ENCODE peak calls at places on chromosomes 5 and 9, in five cellular contexts. V is GM12891, W is spleen, B is sigmoid colon, Z is ovary. R is an unnamed sample.

GRCh38 chr9:116496167-116496566 is 190.9 kb upstream of the TRIM32 start:
- DNase-seq in V (no peak), W (no peak), B (no peak), Z (no peak), R (no peak)

GRCh38 chr9:127682351-127683136 is 24.2 kb upstream of the CFAP157 start:
- DNase-seq in V (no peak), W (no peak), B (no peak), Z (no peak), R (no peak)

GRCh38 chr5:8396756-8397155 is 527.8 kb downstream of the MTRR start:
- DNase-seq in V (no peak), W (no peak), B (no peak), Z (no peak), R (no peak)

GRCh38 chr5:115932991-115933390 is 29.3 kb upstream of the LVRN start:
- DNase-seq in V (no peak), W (no peak), B (no peak), Z (no peak), R (no peak)

GRCh38 chr5:17132444-17133083 is 84.9 kb upstream of the BASP1 start:
- DNase-seq in V (peak; percentile 8), W (no peak), B (no peak), Z (no peak), R (no peak)

GRCh38 chr9:5438301-5439162 is 807 bp upstream of the PLGRKT start:
- DNase-seq in V (no peak), W (peak; percentile 81), B (no peak), Z (no peak), R (no peak)

GRCh38 chr5:1343315-1343751 is 1.6 kb downstream of the CLPTM1L start:
- DNase-seq in V (no peak), W (peak; percentile 74), B (no peak), Z (no peak), R (no peak)

GRCh38 chr9:95762322-95762721 is 113.2 kb upstream of the ERCC6L2 start:
- DNase-seq in V (no peak), W (no peak), B (no peak), Z (no peak), R (no peak)

GRCh38 chr9:126604059-126604685 is 9.6 kb upstream of the LMX1B start:
- DNase-seq in V (no peak), W (no peak), B (no peak), Z (no peak), R (peak; percentile 69)

GRCh38 chr5:143641549-143641955 is 170.4 kb upstream of the HMHB1 start:
- DNase-seq in V (no peak), W (no peak), B (no peak), Z (no peak), R (no peak)

GRCh38 chr5:56346044-56346710 is 113.0 kb upstream of the ANKRD55 start:
- DNase-seq in V (no peak), W (no peak), B (no peak), Z (no peak), R (no peak)

GRCh38 chr5:176387384-176387925 is 943 bp downstream of the NOP16 start:
- DNase-seq in V (no peak), W (peak; percentile 20), B (no peak), Z (no peak), R (no peak)

GRCh38 chr5:53362521-53362941 is 117.9 kb upstream of the FST start:
- DNase-seq in V (no peak), W (no peak), B (no peak), Z (no peak), R (no peak)

GRCh38 chr5:98460536-98460935 is 312.9 kb upstream of the RGMB start:
- DNase-seq in V (no peak), W (no peak), B (no peak), Z (no peak), R (no peak)

GRCh38 chr9:33192493-33193245 is 25.5 kb upstream of the B4GALT1 start:
- DNase-seq in V (no peak), W (no peak), B (no peak), Z (no peak), R (no peak)

GRCh38 chr9:126375386-126375785 is 48.8 kb downstream of the MVB12B start:
- DNase-seq in V (no peak), W (no peak), B (no peak), Z (no peak), R (no peak)

GRCh38 chr5:178982941-178983340 is 12.2 kb downstream of the GRM6 start:
- DNase-seq in V (no peak), W (peak; percentile 58), B (no peak), Z (no peak), R (peak; percentile 67)

GRCh38 chr9:6584881-6585597 is 60.5 kb downstream of the GLDC start:
- DNase-seq in V (no peak), W (no peak), B (no peak), Z (no peak), R (no peak)

GRCh38 chr9:108254236-108254635 is 601.5 kb downstream of the ACTL7B start:
- DNase-seq in V (no peak), W (no peak), B (no peak), Z (no peak), R (no peak)

GRCh38 chr5:124980174-124980941 is 233.9 kb upstream of the ZNF608 start:
- DNase-seq in V (peak; percentile 22), W (no peak), B (no peak), Z (no peak), R (no peak)

GRCh38 chr9:106356924-106357323 is 506.0 kb upstream of the ZNF462 start:
- DNase-seq in V (no peak), W (no peak), B (no peak), Z (no peak), R (no peak)

GRCh38 chr5:139979518-139979917 is 63.6 kb downstream of the NRG2 start:
- DNase-seq in V (no peak), W (no peak), B (no peak), Z (no peak), R (no peak)

GRCh38 chr9:5835808-5836207 is 2.9 kb upstream of the ERMP1 start:
- DNase-seq in V (no peak), W (no peak), B (no peak), Z (no peak), R (no peak)

GRCh38 chr5:108749130-108749861 is 1.6 kb downstream of the FER start:
- DNase-seq in V (peak; percentile 32), W (no peak), B (peak; percentile 91), Z (no peak), R (no peak)

DNA sequence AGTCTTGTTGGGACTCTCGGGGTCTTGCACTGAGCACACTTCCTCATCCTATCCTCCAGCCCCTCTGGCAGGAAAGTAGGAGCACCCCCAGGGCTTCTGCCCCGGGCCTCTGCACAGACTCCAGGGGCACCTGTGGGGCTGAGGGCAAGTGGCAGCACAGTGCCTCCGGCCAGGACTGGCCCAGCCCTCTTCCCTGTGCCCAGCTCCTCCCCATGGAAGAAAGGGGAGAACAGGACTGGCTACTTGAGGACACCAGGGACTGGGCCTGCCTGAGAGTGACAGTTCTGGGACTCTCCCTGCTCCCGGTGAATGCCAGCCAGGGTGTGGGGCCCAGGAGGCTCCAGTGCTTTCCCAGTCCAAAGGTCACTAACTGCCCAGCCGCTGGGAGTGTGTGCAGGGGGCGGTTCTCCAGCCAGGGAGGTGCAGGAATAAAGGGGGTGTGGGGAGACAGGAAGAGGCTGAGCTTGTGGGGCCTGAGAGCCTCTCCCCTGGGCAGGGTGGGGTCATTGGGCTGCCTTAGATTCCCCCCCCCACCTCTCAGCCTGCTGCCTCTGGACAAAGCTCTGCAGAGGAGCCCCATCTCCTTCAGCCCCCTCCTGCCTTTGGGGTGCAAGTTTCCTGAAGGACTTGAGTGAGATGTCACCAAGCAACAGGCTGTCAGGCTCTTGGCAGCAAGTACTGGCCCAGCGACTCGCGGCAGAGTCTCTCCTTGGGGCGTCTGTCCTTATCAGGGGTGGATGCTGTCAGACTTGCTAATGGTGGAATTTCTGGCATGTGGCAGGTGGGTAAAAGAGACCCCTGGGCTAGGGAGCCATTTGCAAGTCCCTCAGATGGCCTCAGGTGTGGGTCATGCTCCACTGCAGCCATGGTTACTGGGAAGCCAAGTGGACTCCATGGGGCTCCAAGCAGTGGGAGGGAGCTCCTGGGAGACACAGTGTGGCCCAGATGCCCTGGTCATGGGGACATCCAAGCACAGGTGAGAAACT is 19.1 kb upstream of the JADE2 start:
- DNase-seq in V (no peak), W (peak; percentile 74), B (peak; percentile 75), Z (no peak), R (peak; percentile 91)
- TF ChIP-seq POLR2A in V (no peak), W (no peak), B (peak; percentile 73), Z (no peak), R (no peak)

DNA sequence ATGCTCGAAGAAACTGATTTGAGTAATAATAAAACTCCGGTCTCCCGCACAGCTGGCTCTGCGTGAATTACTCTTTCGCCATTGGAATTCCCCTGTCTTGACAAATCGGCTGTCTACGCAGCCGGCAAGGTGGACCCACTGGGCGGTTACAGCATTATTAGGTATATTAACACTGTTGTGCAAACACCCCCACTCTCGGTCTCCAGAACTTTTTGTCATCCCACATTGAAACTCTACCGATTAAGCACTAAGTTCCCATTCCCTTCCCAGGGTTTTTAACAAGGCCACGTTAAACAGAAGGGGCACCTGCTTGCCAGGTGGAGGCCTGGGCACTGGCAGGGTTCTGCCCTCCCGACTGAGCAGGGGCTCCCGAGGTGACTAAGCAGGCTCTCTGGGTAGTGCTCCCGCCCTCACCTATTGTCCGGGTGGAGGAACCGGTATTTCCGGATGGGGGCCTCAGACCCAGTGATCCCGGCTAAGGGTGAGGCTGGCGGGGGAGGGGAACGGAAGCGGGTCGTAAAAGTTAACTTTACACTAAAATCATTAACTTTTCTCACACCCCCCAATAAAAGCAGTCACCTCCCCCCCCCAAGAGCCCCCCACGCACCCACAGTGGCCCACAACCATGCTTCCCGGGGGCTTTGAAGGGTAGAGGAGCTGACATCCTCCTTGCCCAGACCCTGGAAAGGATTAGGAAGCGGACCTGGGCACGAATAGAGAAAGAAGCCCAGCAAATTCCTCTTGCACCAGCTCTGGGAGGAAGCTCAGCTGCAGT is 53.5 kb upstream of the TJP2 start:
- DNase-seq in V (peak; percentile 44), W (no peak), B (no peak), Z (peak; percentile 53), R (peak; percentile 91)
- TF ChIP-seq POLR2A in V (no peak), W (no peak), B (peak; percentile 40), Z (no peak), R (peak; percentile 46)

DNA sequence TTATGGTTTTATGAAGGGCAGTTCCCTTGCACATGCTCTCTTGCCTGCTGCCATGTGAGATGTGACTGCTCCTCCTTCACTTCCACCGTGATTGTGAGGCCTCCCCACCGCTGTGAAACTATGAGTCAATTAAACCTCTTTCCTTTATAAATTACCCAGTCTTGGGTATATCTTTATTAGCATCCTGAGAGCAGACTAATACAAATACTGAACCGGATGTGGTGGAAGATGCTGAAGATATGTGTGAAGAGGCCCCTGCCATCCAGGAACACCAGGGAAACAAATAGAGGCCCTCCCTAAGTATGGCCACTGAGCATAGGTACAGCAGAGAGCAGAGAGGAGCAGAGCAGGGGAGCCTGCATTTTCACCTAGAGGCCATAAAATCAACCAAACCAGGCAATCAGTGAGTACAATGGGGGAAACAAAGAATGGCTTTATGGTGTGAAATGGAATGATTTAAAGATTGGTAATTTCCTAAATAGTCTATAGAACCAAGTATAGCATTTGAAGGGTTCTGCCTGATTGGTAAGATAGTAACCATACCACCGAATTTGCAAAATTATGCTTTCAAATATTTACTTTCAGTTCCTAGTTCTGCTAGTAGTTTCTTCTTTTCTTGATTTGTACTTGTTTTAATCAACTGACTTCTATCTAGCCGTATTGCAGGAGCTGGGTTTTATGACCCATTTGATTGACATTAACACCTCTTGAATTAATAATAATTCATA is 421.6 kb downstream of the IRX1 start:
- DNase-seq in V (no peak), W (no peak), B (no peak), Z (no peak), R (no peak)
- TF ChIP-seq POLR2A in V (no peak), W (no peak), B (no peak), Z (no peak), R (no peak)

DNA sequence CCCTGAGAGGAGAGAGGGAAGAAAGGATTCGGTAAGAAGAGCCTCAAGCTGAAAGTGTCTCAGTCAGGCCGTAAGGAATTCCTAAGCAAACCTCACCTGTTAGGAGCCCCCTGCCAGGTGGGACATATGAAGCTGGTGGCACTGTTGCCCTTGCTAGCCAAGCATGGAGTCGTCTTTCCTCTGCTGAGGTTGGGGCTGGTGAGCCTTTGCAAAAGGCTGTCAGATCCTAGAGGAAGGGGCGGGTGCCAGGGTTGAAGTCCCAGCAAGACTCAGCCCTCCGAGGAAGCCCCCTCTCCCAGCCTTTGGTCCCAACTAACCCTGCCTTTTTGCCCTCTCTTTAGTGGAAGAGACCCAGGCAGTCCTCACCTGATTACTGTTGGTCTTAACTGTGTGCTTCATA is 5.5 kb upstream of the SMIM32 start:
- DNase-seq in V (no peak), W (peak; percentile 56), B (no peak), Z (no peak), R (no peak)
- TF ChIP-seq POLR2A in V (no peak), W (no peak), B (no peak), Z (no peak), R (no peak)